ENCODE peak calls at places on chromosome 5, in five cellular contexts. X, W, Y, E and D are unnamed samples. For H3K36me3, the result is how much of the 10 kb centered on the place peaks cover.

GRCh38 chr5:131423056-131423455 is 159.2 kb downstream of the CDC42SE2 start:
- DNase-seq in X (no peak), W (peak), Y (peak), E (peak), D (peak)

GRCh38 chr5:147512640-147513334 is 2.9 kb upstream of the DPYSL3 start:
- DNase-seq in E (no peak), Y (no peak), W (no peak), X (no peak), D (peak)

GRCh38 chr5:113281194-113281593 is 153.6 kb downstream of the TSSK1B start:
- DNase-seq in W (peak), X (no peak), Y (no peak), E (no peak), D (no peak)

GRCh38 chr5:92801921-92802320 is 779.1 kb downstream of the NR2F1-AS1 start:
- DNase-seq in Y (peak), E (peak), X (no peak), W (no peak), D (no peak)

GRCh38 chr5:129767927-129768380 is 20.1 kb downstream of the MINAR2 start:
- DNase-seq in E (peak), X (peak), W (peak), Y (peak), D (peak)

GRCh38 chr5:68024426-68024825 is 191.1 kb upstream of the PIK3R1 start:
- DNase-seq in W (no peak), Y (no peak), X (no peak), E (no peak), D (no peak)

GRCh38 chr5:131209506-131210191 is 38.9 kb downstream of the LYRM7 start:
- DNase-seq in X (no peak), Y (no peak), E (no peak), W (no peak), D (no peak)

GRCh38 chr5:143536364-143536763 is 132.9 kb upstream of the NR3C1 start:
- DNase-seq in Y (peak), W (peak), E (peak), X (no peak), D (peak)

GRCh38 chr5:123092696-123093095 is 3.7 kb downstream of the PRDM6 start:
- DNase-seq in W (peak), X (no peak), Y (peak), E (no peak), D (no peak)

GRCh38 chr5:77066191-77066590 is 20.9 kb downstream of the ZBED3 start:
- DNase-seq in E (no peak), X (no peak), Y (no peak), W (no peak), D (no peak)

GRCh38 chr5:132335402-132335801 is 34.1 kb upstream of the SLC22A5 start:
- DNase-seq in E (no peak), W (no peak), Y (no peak), X (no peak), D (no peak)

GRCh38 chr5:73387630-73388370 is 60.8 kb downstream of the FOXD1 start:
- DNase-seq in E (no peak), Y (peak), X (peak), W (peak), D (no peak)

GRCh38 chr5:172490739-172491461 is 36.6 kb upstream of the SH3PXD2B start:
- DNase-seq in Y (no peak), X (no peak), E (no peak), W (no peak), D (no peak)

GRCh38 chr5:172641359-172642045 is 439 bp downstream of the NEURL1B start:
- DNase-seq in W (no peak), X (no peak), E (no peak), Y (no peak), D (no peak)

GRCh38 chr5:116035123-116035522 is 2.9 kb downstream of the ARL14EPL start:
- DNase-seq in Y (no peak), X (no peak), W (no peak), E (no peak), D (peak)

GRCh38 chr5:76041863-76042262 is 41.3 kb upstream of the SV2C start:
- DNase-seq in W (no peak), Y (no peak), X (peak), E (no peak), D (peak)

GRCh38 chr5:73263001-73263710 is 90.2 kb downstream of the TMEM174 start:
- DNase-seq in E (no peak), W (no peak), Y (no peak), X (no peak), D (no peak)

GRCh38 chr5:16160706-16161105 is 18.9 kb downstream of the MARCHF11 start:
- DNase-seq in E (peak), X (peak), Y (peak), W (peak), D (peak)

GRCh38 chr5:116576043-116576713 is 1.6 kb upstream of the SEMA6A start:
- DNase-seq in Y (peak), X (peak), W (peak), E (peak), D (peak)

GRCh38 chr5:141618030-141618803 is 583 bp downstream of the DIAPH1 start:
- DNase-seq in E (peak), Y (no peak), W (peak), X (peak), D (peak)

GRCh38 chr5:170266570-170267379 is 30.8 kb downstream of the LCP2 start:
- DNase-seq in X (no peak), W (no peak), E (no peak), Y (no peak), D (no peak)

GRCh38 chr5:64330728-64331231 is 165.1 kb downstream of the RNF180 start:
- DNase-seq in W (no peak), Y (no peak), X (no peak), E (no peak), D (no peak)

GRCh38 chr5:52801329-52801728 is 13.6 kb downstream of the ITGA1 start:
- DNase-seq in Y (peak), E (no peak), X (no peak), W (peak), D (peak)

GRCh38 chr5:94524841-94525697 is 93.3 kb downstream of the KIAA0825 start:
- DNase-seq in Y (peak), W (peak), E (peak), X (peak), D (peak)

GRCh38 chr5:173911623-173912022 is 23.5 kb downstream of the CPEB4 start:
- DNase-seq in Y (no peak), X (peak), W (no peak), E (no peak), D (no peak)

GRCh38 chr5:3175416-3175815 is 420.2 kb upstream of the IRX1 start:
- DNase-seq in E (no peak), X (no peak), W (no peak), Y (no peak), D (no peak)

GRCh38 chr5:17898766-17899165 is 264.5 kb downstream of the TAF11L14 start:
- DNase-seq in W (no peak), E (no peak), Y (no peak), X (no peak), D (no peak)

GRCh38 chr5:39178856-39179255 is 40.5 kb downstream of the FYB1 start:
- DNase-seq in W (no peak), E (no peak), Y (no peak), X (no peak), D (no peak)

GRCh38 chr5:172364773-172365172 is 81.2 kb upstream of the UBTD2 start:
- DNase-seq in X (peak), W (no peak), E (no peak), Y (no peak), D (no peak)

GRCh38 chr5:176735383-176736265 is 74.7 kb upstream of the UNC5A start:
- DNase-seq in Y (no peak), W (no peak), E (no peak), X (no peak), D (no peak)

GRCh38 chr5:146213210-146213838 is 9.9 kb downstream of the RBM27 start:
- DNase-seq in X (no peak), W (peak), E (peak), Y (peak), D (no peak)

GRCh38 chr5:141903261-141903660 is 20.4 kb upstream of the DELE1 start:
- DNase-seq in W (no peak), E (no peak), Y (no peak), X (peak), D (no peak)

GRCh38 chr5:89968870-89969472 is 440.6 kb downstream of the CETN3 start:
- DNase-seq in Y (peak), X (no peak), W (no peak), E (no peak), D (no peak)

GRCh38 chr5:157106668-157107461 is 2.0 kb downstream of the HAVCR2 start:
- DNase-seq in E (no peak), W (peak), Y (no peak), X (no peak), D (no peak)

GRCh38 chr5:143506881-143507552 is 103.5 kb upstream of the NR3C1 start:
- DNase-seq in X (no peak), E (peak), Y (peak), W (peak), D (peak)

GRCh38 chr5:1007681-1008450 is 736 bp upstream of the NKD2 start:
- DNase-seq in W (no peak), X (no peak), Y (no peak), E (no peak), D (no peak)

GRCh38 chr5:172896465-172896864 is 62.4 kb downstream of the ERGIC1 start:
- DNase-seq in E (no peak), X (no peak), Y (no peak), W (no peak), D (no peak)

GRCh38 chr5:69271376-69271775 is 36.7 kb downstream of the CDK7 start:
- DNase-seq in W (peak), E (no peak), X (no peak), Y (peak), D (peak)
- H3K36me3 ChIP-seq in W (under half), E (under half), X (under half), Y (under half), D (under half)

GRCh38 chr5:36982146-36982545 is 105.6 kb downstream of the NIPBL start:
- DNase-seq in W (peak), E (no peak), Y (peak), X (no peak), D (peak)

DNA sequence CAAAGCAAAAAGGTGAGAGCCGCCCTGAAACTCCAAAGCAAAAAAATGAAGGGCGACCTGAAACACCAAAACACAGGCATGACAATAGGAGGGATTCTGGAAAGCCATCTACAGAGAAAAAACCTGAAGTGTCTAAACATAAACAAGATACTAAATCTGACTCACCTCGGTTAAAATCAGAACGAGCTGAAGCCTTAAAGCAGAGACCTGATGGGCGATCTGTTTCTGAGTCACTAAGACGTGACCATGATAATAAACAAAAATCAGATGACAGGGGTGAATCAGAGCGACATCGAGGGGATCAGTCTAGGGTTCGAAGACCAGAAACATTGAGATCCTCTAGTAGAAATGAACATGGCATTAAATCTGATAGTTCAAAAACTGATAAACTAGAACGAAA is 108.8 kb downstream of the NIPBL start:
- DNase-seq in Y (peak), X (no peak), W (peak), E (no peak), D (no peak)
- H2AFZ ChIP-seq in Y (no peak), X (no peak), W (no peak), E (no peak), D (no peak)

GRCh38 chr5:35230043-35230611 is at the start of gene PRLR:
- DNase-seq in E (peak), X (no peak), W (peak), Y (peak), D (peak)
- H3K4me3 ChIP-seq in E (peak), X (peak), W (no peak), Y (peak), D (peak)

GRCh38 chr5:179730852-179731251 is 1.8 kb upstream of the MAML1 start:
- DNase-seq in X (peak), E (no peak), Y (no peak), W (no peak), D (no peak)

GRCh38 chr5:179729303-179729702 is 3.3 kb upstream of the MAML1 start:
- DNase-seq in X (no peak), W (no peak), Y (no peak), E (no peak), D (no peak)

GRCh38 chr5:179731791-179732411 is 721 bp upstream of the MAML1 start:
- DNase-seq in E (peak), Y (peak), W (peak), X (no peak), D (peak)

GRCh38 chr5:179730356-179730755 is 2.3 kb upstream of the MAML1 start:
- DNase-seq in Y (no peak), W (no peak), E (no peak), X (no peak), D (no peak)

GRCh38 chr5:179729727-179730126 is 2.9 kb upstream of the MAML1 start:
- DNase-seq in W (no peak), X (no peak), E (no peak), Y (no peak), D (no peak)
- H3K36me3 ChIP-seq in W (under half), X (under half), E (under half), Y (under half), D (under half)

GRCh38 chr5:32613050-32613672 is 27.8 kb downstream of the SUB1 start:
- DNase-seq in X (peak), E (peak), W (peak), Y (peak), D (peak)
- H2AFZ ChIP-seq in X (no peak), E (no peak), W (peak), Y (no peak), D (peak)

GRCh38 chr5:134115806-134116175 is 1.3 kb downstream of the TCF7 start:
- DNase-seq in X (no peak), E (no peak), W (no peak), Y (no peak), D (no peak)
- H3K4me3 ChIP-seq in X (no peak), E (peak), W (no peak), Y (no peak), D (peak)

GRCh38 chr5:138188632-138189031 is 9.7 kb downstream of the KIF20A start:
- DNase-seq in X (no peak), W (no peak), Y (no peak), E (no peak), D (no peak)
- H3K36me3 ChIP-seq in X (under half), W (half or more), Y (under half), E (half or more), D (half or more)

GRCh38 chr5:78568212-78568611 is 80.4 kb downstream of the LHFPL2 start:
- DNase-seq in X (no peak), E (no peak), W (no peak), Y (no peak), D (no peak)

GRCh38 chr5:78565395-78565794 is 83.2 kb downstream of the LHFPL2 start:
- DNase-seq in W (no peak), Y (no peak), E (no peak), X (no peak), D (no peak)

GRCh38 chr5:78569441-78569840 is 79.1 kb downstream of the LHFPL2 start:
- DNase-seq in W (peak), E (no peak), Y (peak), X (no peak), D (no peak)

GRCh38 chr5:78568676-78569075 is 79.9 kb downstream of the LHFPL2 start:
- DNase-seq in X (no peak), W (no peak), Y (no peak), E (no peak), D (no peak)

GRCh38 chr5:78566747-78567449 is 81.7 kb downstream of the LHFPL2 start:
- DNase-seq in E (no peak), W (peak), Y (peak), X (peak), D (peak)
- H2AFZ ChIP-seq in E (no peak), W (no peak), Y (no peak), X (no peak), D (no peak)

GRCh38 chr5:88882321-88883038 is 504 bp downstream of the MEF2C start:
- DNase-seq in X (peak), E (no peak), Y (peak), W (peak), D (peak)
- H3K4me3 ChIP-seq in X (peak), E (no peak), Y (peak), W (peak), D (peak)